ENCODE peak calls at places on chromosomes 16 and 17, in five cellular contexts. L is IMR-90, N is mesenchymal stem cell, E is neuronal stem cell, Y is mesendoderm. I is an unnamed sample.
A peak's percentile ranks its signal among the peaks of the same experiment; 100 is the strongest.

GRCh38 chr17:16214190-16215001 is 938 bp downstream of the NCOR1 start:
- DNase-seq in E (no peak), N (peak; percentile 31), L (peak; percentile 11), Y (no peak), I (no peak)

GRCh38 chr17:62703776-62704380 is 76.4 kb downstream of the MRC2 start:
- DNase-seq in Y (peak; percentile 74), L (peak; percentile 53), N (peak; percentile 60), E (peak; percentile 71), I (peak; percentile 78)

GRCh38 chr17:17455173-17455572 is 21.6 kb upstream of the MED9 start:
- DNase-seq in E (no peak), N (no peak), Y (no peak), L (no peak), I (no peak)

GRCh38 chr17:61378658-61379456 is 20.8 kb upstream of the TBX2 start:
- DNase-seq in N (no peak), E (no peak), Y (no peak), L (no peak), I (no peak)

GRCh38 chr16:83742076-83742475 is 65.7 kb upstream of the HSBP1 start:
- DNase-seq in E (no peak), Y (no peak), L (no peak), N (no peak), I (no peak)

GRCh38 chr17:42282478-42283080 is 5.7 kb upstream of the STAT5A start:
- DNase-seq in Y (peak; percentile 57), N (no peak), E (no peak), L (no peak), I (no peak)

GRCh38 chr17:73799781-73800627 is 155.8 kb upstream of the SDK2 start:
- DNase-seq in E (no peak), L (no peak), N (no peak), Y (no peak), I (no peak)

GRCh38 chr17:45906927-45907622 is 12.7 kb downstream of the MAPT start:
- DNase-seq in N (no peak), L (no peak), E (no peak), Y (no peak), I (no peak)

GRCh38 chr17:40612510-40613244 is 34.9 kb downstream of the SMARCE1 start:
- DNase-seq in N (no peak), Y (no peak), L (no peak), E (no peak), I (no peak)

GRCh38 chr16:57657228-57657627 is 10.9 kb upstream of the ADGRG3 start:
- DNase-seq in N (no peak), E (no peak), L (no peak), Y (no peak), I (no peak)

GRCh38 chr17:29617125-29617480 is 5.6 kb downstream of the CORO6 start:
- DNase-seq in N (peak; percentile 75), E (no peak), Y (peak; percentile 88), L (peak; percentile 38), I (peak; percentile 76)

GRCh38 chr16:56424791-56425438 is 430 bp downstream of the AMFR start:
- DNase-seq in N (peak; percentile 21), L (no peak), E (peak; percentile 42), Y (peak; percentile 61), I (no peak)

GRCh38 chr17:4362141-4362540 is 4.3 kb downstream of the UBE2G1 start:
- DNase-seq in Y (no peak), E (no peak), N (no peak), L (no peak), I (no peak)

GRCh38 chr17:76872221-76872873 is 4.1 kb downstream of the MGAT5B start:
- DNase-seq in Y (no peak), L (peak; percentile 96), E (no peak), N (peak; percentile 94), I (peak; percentile 99)

GRCh38 chr16:19595043-19595767 is 39.7 kb downstream of the VPS35L start:
- DNase-seq in E (no peak), Y (peak; percentile 78), L (peak; percentile 83), N (peak; percentile 82), I (peak; percentile 96)

GRCh38 chr17:35210741-35211140 is 16.5 kb upstream of the SLC35G3 start:
- DNase-seq in N (no peak), E (no peak), Y (no peak), L (no peak), I (no peak)

GRCh38 chr16:67212766-67213165 is 13.8 kb downstream of the ELMO3 start:
- DNase-seq in Y (peak; percentile 57), L (no peak), E (no peak), N (no peak), I (peak; percentile 66)

GRCh38 chr17:30821751-30822723 is 2.5 kb downstream of the CRLF3 start:
- DNase-seq in Y (peak; percentile 14), L (no peak), E (no peak), N (no peak), I (no peak)

GRCh38 chr16:77736879-77737278 is 14.6 kb downstream of the NUDT7 start:
- DNase-seq in Y (no peak), E (no peak), N (no peak), L (no peak), I (no peak)

GRCh38 chr17:7436556-7437368 is 1.5 kb downstream of the TMEM102 start:
- DNase-seq in Y (peak; percentile 95), L (peak; percentile 75), N (peak; percentile 73), E (peak; percentile 83), I (peak; percentile 97)

GRCh38 chr16:68083861-68084503 is 1.2 kb upstream of the NFATC3 start:
- DNase-seq in N (peak; percentile 75), Y (peak; percentile 75), E (peak; percentile 53), L (peak; percentile 37), I (peak; percentile 47)

GRCh38 chr17:78416311-78416711 is 37.9 kb downstream of the PGS1 start:
- DNase-seq in N (peak; percentile 70), Y (no peak), E (no peak), L (peak; percentile 16), I (peak; percentile 17)

GRCh38 chr17:53948323-53948722 is 125.6 kb downstream of the KIF2B start:
- DNase-seq in L (no peak), N (no peak), E (no peak), Y (no peak), I (no peak)

GRCh38 chr16:16021988-16022682 is 72.7 kb downstream of the ABCC1 start:
- DNase-seq in Y (peak; percentile 87), E (peak; percentile 32), N (peak; percentile 98), L (peak; percentile 97), I (peak; percentile 93)

GRCh38 chr17:64084940-64085649 is 44.8 kb downstream of the ERN1 start:
- DNase-seq in E (no peak), N (no peak), L (no peak), Y (no peak), I (no peak)

GRCh38 chr16:68704232-68704867 is 32.7 kb upstream of the CDH1 start:
- DNase-seq in L (peak; percentile 48), N (peak; percentile 63), Y (peak; percentile 96), E (peak; percentile 62), I (peak; percentile 78)

DNA sequence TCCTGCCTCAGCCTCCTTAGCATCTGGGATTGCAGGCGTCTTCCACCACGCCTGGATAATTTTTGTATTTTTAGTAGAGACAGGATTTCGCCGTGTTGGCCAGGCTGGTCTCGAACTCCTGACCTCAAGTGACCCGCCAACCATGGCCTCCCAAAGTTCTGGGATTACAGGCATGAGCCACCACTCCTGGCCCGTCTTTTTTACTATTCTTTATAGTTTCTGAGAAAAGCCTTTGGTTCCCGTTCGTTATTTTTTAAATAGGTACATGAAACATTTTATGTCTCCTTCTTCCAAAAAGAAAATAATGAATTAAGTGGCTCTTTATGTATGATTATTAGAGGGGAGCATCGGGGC is 570 bp upstream of the BCO1 start:
- DNase-seq in E (no peak), N (no peak), Y (no peak), L (no peak), I (no peak)
- H3K18ac ChIP-seq in E (no peak overlapping the region), N (no peak overlapping the region), Y (no peak overlapping the region), L (no peak overlapping the region), I (no peak overlapping the region)

DNA sequence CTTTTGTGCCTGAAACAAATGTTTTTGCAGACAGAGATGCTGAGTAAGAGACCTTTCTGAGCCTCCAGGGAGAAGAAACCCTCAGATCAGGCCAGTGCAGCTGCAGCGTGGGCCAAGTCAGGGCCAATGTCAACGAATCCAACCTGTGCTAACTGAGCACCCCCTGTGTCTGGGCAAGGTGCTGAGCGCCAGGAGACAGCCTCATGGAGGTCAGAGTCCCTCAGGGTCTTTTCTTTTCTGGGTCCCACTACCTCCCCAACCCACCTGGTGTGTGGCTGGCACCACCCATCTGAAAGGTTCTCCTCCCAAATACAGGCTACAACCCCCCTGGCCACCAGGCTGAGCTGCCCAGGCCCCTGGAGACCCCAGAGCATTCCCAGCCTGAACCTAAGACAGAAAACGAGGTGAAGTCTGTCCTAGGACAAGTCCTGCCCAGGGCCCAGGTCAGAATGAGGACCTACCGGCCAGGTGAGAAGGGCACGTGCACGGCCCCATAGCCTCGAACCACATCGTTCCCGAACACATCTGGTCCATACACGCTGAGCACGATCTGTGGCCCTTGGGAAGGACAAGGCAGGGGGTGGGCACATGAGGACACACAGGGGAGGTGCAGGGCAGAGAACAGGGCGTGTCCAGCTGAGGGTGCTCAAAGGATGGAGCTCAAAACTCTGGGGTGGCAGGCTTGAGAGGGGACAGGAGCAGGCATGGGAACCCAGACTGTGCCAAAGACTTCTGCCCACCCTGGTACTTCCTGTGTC is 15.0 kb downstream of the B9D1 start:
- DNase-seq in E (no peak), N (no peak), Y (no peak), L (no peak), I (no peak)
- H3K9ac ChIP-seq in E (peak overlapping the region; percentile 75), N (peak overlapping the region; percentile 61), Y (no peak overlapping the region), L (no peak overlapping the region), I (no peak overlapping the region)

DNA sequence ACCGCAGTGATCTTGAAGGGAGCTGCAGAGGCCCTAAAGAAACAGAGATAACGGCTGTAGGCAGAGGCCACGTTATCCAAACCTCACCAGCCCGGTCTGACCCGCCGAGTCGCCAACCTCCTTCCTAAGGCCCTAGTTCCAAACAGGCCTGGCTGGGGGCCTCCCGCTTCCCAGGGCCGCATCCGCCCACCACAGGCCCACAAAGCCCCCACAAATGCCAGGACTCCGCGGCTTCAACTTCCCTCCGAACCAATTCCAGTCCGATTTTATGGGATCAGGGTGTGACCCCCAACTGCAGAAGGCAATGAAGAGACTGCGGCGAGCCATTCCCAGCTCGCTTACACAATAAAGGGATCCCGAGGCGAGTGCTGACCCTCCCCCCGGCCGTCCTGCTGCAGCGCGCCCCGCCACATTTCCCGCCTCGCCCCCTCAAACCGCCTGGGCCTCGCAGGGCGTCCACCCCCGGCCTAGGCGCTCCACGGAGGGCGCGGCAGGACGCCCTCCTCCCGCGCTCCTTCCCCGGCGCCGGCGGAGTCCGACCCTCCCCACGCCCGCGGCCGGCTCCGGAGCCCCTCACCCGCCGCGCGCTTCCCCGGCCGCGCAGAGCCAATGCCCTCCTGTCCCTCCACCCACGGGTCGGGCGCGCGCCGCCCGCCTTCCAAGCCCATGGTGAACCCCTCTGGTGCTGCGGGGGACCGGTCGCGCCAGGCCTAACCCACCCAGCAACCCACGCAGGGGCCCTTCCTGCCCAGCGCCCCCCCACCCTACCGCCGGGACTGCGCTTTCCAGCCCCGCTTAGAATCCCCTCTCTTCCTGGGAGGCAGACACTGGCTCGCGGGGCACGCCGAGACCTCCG is 926 bp downstream of the MYH10 start:
- DNase-seq in N (peak; percentile 58), Y (peak; percentile 81), E (no peak), L (no peak), I (peak; percentile 52)
- H3K18ac ChIP-seq in N (peak overlapping the region; percentile 99), Y (peak overlapping the region; percentile 71), E (peak overlapping the region; percentile 99), L (peak overlapping the region; percentile 77), I (peak overlapping the region; percentile 96)

GRCh38 chr17:80624864-80625263 is 80.2 kb downstream of the RPTOR start:
- DNase-seq in L (no peak), E (no peak), N (no peak), Y (no peak), I (no peak)

GRCh38 chr17:80622170-80622466 is 77.5 kb downstream of the RPTOR start:
- DNase-seq in E (no peak), Y (no peak), L (no peak), N (no peak), I (no peak)

GRCh38 chr17:80618304-80618703 is 73.7 kb downstream of the RPTOR start:
- DNase-seq in L (no peak), E (no peak), N (no peak), Y (no peak), I (no peak)

GRCh38 chr17:80619535-80620235 is 75.0 kb downstream of the RPTOR start:
- DNase-seq in Y (peak; percentile 92), L (peak; percentile 11), E (no peak), N (no peak), I (peak; percentile 53)

GRCh38 chr17:80621335-80622169 is 76.9 kb downstream of the RPTOR start:
- DNase-seq in E (no peak), L (no peak), N (no peak), Y (peak; percentile 82), I (no peak)
- H3K9ac ChIP-seq in E (no peak overlapping the region), L (no peak overlapping the region), N (no peak overlapping the region), Y (peak overlapping the region; percentile 0), I (no peak overlapping the region)